ENCODE peak calls at places on chromosomes 2 and 18, in ten cellular contexts. B is pons; E is SJSA1; A is fibroblast of villous mesenchyme; G is GM04503; V is NCI-H2029; Q is effector memory CD4-positive, alpha-beta T cell; H is NCI-H510A; S is HEK293T; D is amygdala. P is an unnamed sample.

GRCh38 chr2:163701399-163702195 is 34.2 kb downstream of the FIGN start:
- DNase-seq in B (no peak), E (no peak), A (no peak), G (no peak), V (no peak), Q (no peak), H (no peak), S (no peak), D (no peak), P (no peak)

GRCh38 chr2:127560929-127561275 is 25.4 kb downstream of the MYO7B start:
- DNase-seq in B (no peak), E (no peak), A (peak), G (peak), V (no peak), Q (no peak), H (no peak), S (no peak), D (no peak), P (no peak)

GRCh38 chr2:150136901-150137300 is 350.6 kb downstream of the RND3 start:
- DNase-seq in B (no peak), E (no peak), A (no peak), G (no peak), V (no peak), Q (no peak), H (no peak), S (no peak), D (no peak), P (no peak)

GRCh38 chr2:207362716-207363115 is 167.0 kb upstream of the CREB1 start:
- DNase-seq in B (no peak), E (no peak), A (no peak), G (no peak), V (no peak), Q (no peak), H (no peak), S (no peak), D (no peak), P (no peak)

GRCh38 chr18:11553098-11553940 is 56.1 kb upstream of the SLC35G4 start:
- DNase-seq in B (peak), E (no peak), A (peak), G (no peak), V (peak), Q (no peak), H (no peak), S (peak), D (no peak), P (no peak)

GRCh38 chr2:20596193-20596972 is 54.5 kb downstream of the HS1BP3 start:
- DNase-seq in B (no peak), E (no peak), A (peak), G (no peak), V (no peak), Q (no peak), H (no peak), S (no peak), D (no peak), P (no peak)

GRCh38 chr18:12304351-12305210 is 3.5 kb upstream of the TUBB6 start:
- DNase-seq in B (no peak), E (no peak), A (no peak), G (no peak), V (peak), Q (no peak), H (no peak), S (no peak), D (no peak), P (peak)

GRCh38 chr2:59888015-59888414 is 665.4 kb downstream of the BCL11A start:
- DNase-seq in B (no peak), E (no peak), A (no peak), G (no peak), V (no peak), Q (no peak), H (no peak), S (no peak), D (no peak), P (no peak)

GRCh38 chr2:96940991-96941775 is 45.2 kb downstream of the FAM178B start:
- DNase-seq in B (no peak), E (no peak), A (no peak), G (no peak), V (no peak), Q (no peak), H (no peak), S (no peak), D (no peak), P (no peak)

GRCh38 chr2:227325824-227326195 is 759 bp downstream of the MFF start:
- DNase-seq in B (peak), E (peak), A (peak), G (no peak), V (peak), Q (no peak), H (no peak), S (peak), D (peak), P (no peak)

GRCh38 chr2:120269076-120269744 is 16.6 kb downstream of the RALB start:
- DNase-seq in B (no peak), E (no peak), A (no peak), G (no peak), V (no peak), Q (no peak), H (no peak), S (no peak), D (no peak), P (no peak)

GRCh38 chr2:19120941-19121750 is 237.3 kb downstream of the OSR1 start:
- DNase-seq in B (peak), E (peak), A (peak), G (peak), V (no peak), Q (no peak), H (no peak), S (no peak), D (no peak), P (no peak)

GRCh38 chr2:216406861-216407260 is 5.4 kb upstream of the SMARCAL1 start:
- DNase-seq in B (no peak), E (no peak), A (no peak), G (no peak), V (no peak), Q (no peak), H (no peak), S (no peak), D (no peak), P (peak)

GRCh38 chr2:239991689-239992314 is 33.3 kb downstream of the NDUFA10 start:
- DNase-seq in B (peak), E (no peak), A (peak), G (peak), V (peak), Q (no peak), H (no peak), S (peak), D (no peak), P (no peak)

GRCh38 chr18:79902640-79903039 is 48.8 kb downstream of the SLC66A2 start:
- DNase-seq in B (no peak), E (peak), A (no peak), G (no peak), V (no peak), Q (no peak), H (no peak), S (no peak), D (no peak), P (no peak)

GRCh38 chr2:232511336-232511863 is 8.8 kb upstream of the PRSS56 start:
- DNase-seq in B (no peak), E (no peak), A (no peak), G (no peak), V (no peak), Q (no peak), H (no peak), S (no peak), D (peak), P (no peak)

GRCh38 chr2:189327879-189328351 is 113.4 kb upstream of the WDR75 start:
- DNase-seq in B (no peak), E (no peak), A (no peak), G (no peak), V (no peak), Q (no peak), H (no peak), S (no peak), D (no peak), P (no peak)

GRCh38 chr2:18814387-18814786 is 225.0 kb upstream of the NT5C1B start:
- DNase-seq in B (no peak), E (no peak), A (peak), G (no peak), V (no peak), Q (no peak), H (no peak), S (no peak), D (no peak), P (no peak)

GRCh38 chr2:15223887-15224286 is 337.2 kb downstream of the NBAS start:
- DNase-seq in B (no peak), E (no peak), A (peak), G (peak), V (no peak), Q (no peak), H (no peak), S (no peak), D (no peak), P (no peak)

GRCh38 chr2:111157798-111158197 is 37.1 kb downstream of the BCL2L11 start:
- DNase-seq in B (no peak), E (no peak), A (no peak), G (no peak), V (peak), Q (no peak), H (no peak), S (no peak), D (no peak), P (peak)

GRCh38 chr2:163734911-163735691 is 707 bp downstream of the FIGN start:
- DNase-seq in B (peak), E (no peak), A (peak), G (no peak), V (no peak), Q (no peak), H (no peak), S (peak), D (no peak), P (no peak)

GRCh38 chr18:59189746-59190145 is 30.2 kb upstream of the GRP start:
- DNase-seq in B (no peak), E (no peak), A (no peak), G (no peak), V (no peak), Q (no peak), H (no peak), S (no peak), D (no peak), P (no peak)

GRCh38 chr2:231129216-231129615 is 4.4 kb upstream of the HTR2B start:
- DNase-seq in B (no peak), E (no peak), A (peak), G (no peak), V (no peak), Q (no peak), H (no peak), S (no peak), D (no peak), P (no peak)

GRCh38 chr2:289362-290089 is 1.6 kb upstream of the ALKAL2 start:
- DNase-seq in B (no peak), E (no peak), A (peak), G (no peak), V (no peak), Q (no peak), H (no peak), S (no peak), D (peak), P (no peak)

GRCh38 chr2:43464546-43464945 is 131.3 kb downstream of the THADA start:
- DNase-seq in B (no peak), E (peak), A (peak), G (peak), V (no peak), Q (no peak), H (no peak), S (no peak), D (no peak), P (no peak)

GRCh38 chr18:2223859-2224258 is 347.4 kb downstream of the METTL4 start:
- DNase-seq in B (peak), E (no peak), A (peak), G (no peak), V (no peak), Q (no peak), H (no peak), S (no peak), D (no peak), P (no peak)

GRCh38 chr2:134232868-134233732 is 20.8 kb upstream of the MGAT5 start:
- DNase-seq in B (peak), E (no peak), A (peak), G (no peak), V (no peak), Q (no peak), H (no peak), S (no peak), D (no peak), P (no peak)

GRCh38 chr2:66957198-66957597 is 439.9 kb upstream of the ETAA1 start:
- DNase-seq in B (no peak), E (no peak), A (peak), G (no peak), V (no peak), Q (no peak), H (no peak), S (no peak), D (no peak), P (no peak)

GRCh38 chr18:76494541-76495403 is at the start of gene ZNF516:
- DNase-seq in B (no peak), E (no peak), A (peak), G (no peak), V (no peak), Q (no peak), H (peak), S (no peak), D (peak), P (no peak)

GRCh38 chr2:75464348-75464946 is 96.3 kb downstream of the EVA1A start:
- DNase-seq in B (peak), E (no peak), A (peak), G (no peak), V (no peak), Q (no peak), H (no peak), S (peak), D (no peak), P (no peak)

GRCh38 chr2:10775036-10775780 is 37.4 kb downstream of the PDIA6 start:
- DNase-seq in B (no peak), E (no peak), A (no peak), G (no peak), V (no peak), Q (no peak), H (no peak), S (no peak), D (no peak), P (no peak)

GRCh38 chr2:123659120-123659519 is 366.0 kb upstream of the CNTNAP5 start:
- DNase-seq in B (no peak), E (no peak), A (no peak), G (no peak), V (no peak), Q (no peak), H (no peak), S (no peak), D (no peak), P (no peak)

GRCh38 chr2:52079602-52080001 is 1047.7 kb upstream of the NRXN1 start:
- DNase-seq in B (no peak), E (no peak), A (no peak), G (no peak), V (no peak), Q (no peak), H (no peak), S (no peak), D (no peak), P (no peak)

P was measured in DMS153.